ENCODE peak calls at places on chromosomes 4 and X, in eight cellular contexts. H, D, E, U, P, C, M and O are unnamed samples. For H3K4me1 and H3K9me3, the result is how much of the 10 kb centered on the place peaks cover.

GRCh38 chrX:12240491-12240890 is 102.2 kb downstream of the FRMPD4 start:
- DNase-seq in H (no peak), D (no peak), E (no peak), U (no peak), P (no peak), C (no peak), M (no peak), O (no peak)

GRCh38 chrX:117305168-117305766 is 811.3 kb downstream of the KLHL13 start:
- DNase-seq in H (no peak), D (no peak), E (no peak), U (no peak), P (no peak), C (no peak), M (no peak), O (no peak)

GRCh38 chr4:24824720-24825119 is 29.3 kb downstream of the SOD3 start:
- DNase-seq in H (no peak), D (no peak), E (no peak), U (peak), P (no peak), C (no peak), M (no peak), O (no peak)

GRCh38 chr4:125085-125820 is 952 bp downstream of the ZNF718 start:
- DNase-seq in H (peak), D (peak), E (no peak), U (peak), P (peak), C (peak), M (peak), O (peak)

GRCh38 chr4:1207157-1207470 is 34.7 kb upstream of the SPON2 start:
- DNase-seq in H (no peak), D (no peak), E (no peak), U (no peak), P (no peak), C (no peak), M (no peak), O (no peak)

GRCh38 chrX:9566150-9566621 is 101.3 kb downstream of the TBL1X start:
- DNase-seq in H (peak), D (no peak), E (peak), U (peak), P (peak), C (peak), M (peak), O (peak)

GRCh38 chr4:8346838-8347605 is 77.5 kb downstream of the HTRA3 start:
- DNase-seq in H (no peak), D (peak), E (no peak), U (no peak), P (no peak), C (no peak), M (no peak), O (no peak)

GRCh38 chrX:98371994-98372393 is 1488.3 kb downstream of the RPA4 start:
- DNase-seq in H (no peak), D (peak), E (no peak), U (no peak), P (no peak), C (no peak), M (no peak), O (no peak)

GRCh38 chrX:9997524-9997923 is 30.4 kb downstream of the CLDN34 start:
- DNase-seq in H (no peak), D (no peak), E (no peak), U (no peak), P (no peak), C (no peak), M (no peak), O (no peak)

GRCh38 chrX:46791927-46792825 is 33.3 kb upstream of the SLC9A7 start:
- DNase-seq in H (peak), D (peak), E (peak), U (peak), P (peak), C (no peak), M (peak), O (peak)

GRCh38 chrX:11472381-11472780 is 179.2 kb downstream of the AMELX start:
- DNase-seq in H (no peak), D (no peak), E (no peak), U (no peak), P (peak), C (no peak), M (no peak), O (no peak)

GRCh38 chrX:12891167-12891566 is 15.3 kb upstream of the TLR8 start:
- DNase-seq in H (no peak), D (no peak), E (no peak), U (no peak), P (no peak), C (peak), M (no peak), O (no peak)

GRCh38 chr4:133668061-133668851 is 519.2 kb downstream of the PCDH10 start:
- DNase-seq in H (no peak), D (peak), E (no peak), U (no peak), P (no peak), C (peak), M (no peak), O (no peak)

GRCh38 chr4:27484216-27484615 is 623.6 kb downstream of the STIM2 start:
- DNase-seq in H (no peak), D (no peak), E (no peak), U (no peak), P (no peak), C (no peak), M (no peak), O (no peak)

GRCh38 chrX:153820601-153821000 is 9.7 kb downstream of the PDZD4 start:
- DNase-seq in H (no peak), D (peak), E (no peak), U (no peak), P (no peak), C (peak), M (no peak), O (no peak)

GRCh38 chrX:107871136-107871535 is 45.5 kb downstream of the MID2 start:
- DNase-seq in H (no peak), D (no peak), E (no peak), U (no peak), P (no peak), C (no peak), M (no peak), O (no peak)

GRCh38 chr4:4492161-4492847 is 49.5 kb downstream of the STX18 start:
- DNase-seq in H (peak), D (no peak), E (no peak), U (no peak), P (peak), C (no peak), M (peak), O (peak)

GRCh38 chrX:71253253-71254091 is 468 bp downstream of the ZMYM3 start:
- DNase-seq in H (peak), D (peak), E (no peak), U (no peak), P (peak), C (peak), M (peak), O (peak)

GRCh38 chrX:153885208-153885787 is 675 bp downstream of the L1CAM start:
- DNase-seq in H (no peak), D (no peak), E (no peak), U (no peak), P (no peak), C (no peak), M (no peak), O (no peak)

GRCh38 chrX:150018931-150019331 is 80.6 kb upstream of the EOLA2 start:
- DNase-seq in H (peak), D (no peak), E (no peak), U (no peak), P (peak), C (no peak), M (peak), O (peak)

GRCh38 chr4:76197971-76198410 is 15.6 kb downstream of the SCARB2 start:
- DNase-seq in H (peak), D (no peak), E (no peak), U (peak), P (peak), C (no peak), M (no peak), O (peak)

GRCh38 chr4:139403457-139403856 is 50.5 kb upstream of the RAB33B start:
- DNase-seq in H (no peak), D (no peak), E (no peak), U (no peak), P (no peak), C (no peak), M (no peak), O (peak)

GRCh38 chr4:94577136-94577535 is 125.4 kb downstream of the PDLIM5 start:
- DNase-seq in H (peak), D (peak), E (no peak), U (no peak), P (peak), C (no peak), M (peak), O (peak)

GRCh38 chr4:152938237-152938969 is 2.3 kb downstream of the FHDC1 start:
- DNase-seq in H (no peak), D (peak), E (no peak), U (peak), P (no peak), C (no peak), M (no peak), O (peak)

GRCh38 chrX:96575011-96575410 is 109.6 kb upstream of the DIAPH2 start:
- DNase-seq in H (no peak), D (no peak), E (no peak), U (no peak), P (no peak), C (no peak), M (no peak), O (no peak)

GRCh38 chr4:73220815-73221214 is 37.8 kb downstream of the ANKRD17 start:
- DNase-seq in H (no peak), D (no peak), E (no peak), U (no peak), P (no peak), C (no peak), M (no peak), O (no peak)

GRCh38 chr4:73223258-73223651 is 35.3 kb downstream of the ANKRD17 start:
- DNase-seq in H (no peak), D (no peak), E (no peak), U (no peak), P (no peak), C (no peak), M (no peak), O (no peak)

GRCh38 chr4:73224886-73225285 is 33.7 kb downstream of the ANKRD17 start:
- DNase-seq in H (no peak), D (no peak), E (no peak), U (no peak), P (no peak), C (no peak), M (no peak), O (no peak)

GRCh38 chr4:73222466-73223257 is 35.9 kb downstream of the ANKRD17 start:
- DNase-seq in H (peak), D (peak), E (peak), U (peak), P (peak), C (peak), M (peak), O (peak)

GRCh38 chr4:73221734-73222133 is 36.9 kb downstream of the ANKRD17 start:
- DNase-seq in H (no peak), D (no peak), E (no peak), U (no peak), P (no peak), C (no peak), M (peak), O (peak)
- H3K9ac ChIP-seq in H (no peak), D (no peak), E (no peak), U (peak), P (peak), C (peak), M (peak), O (peak)

GRCh38 chr4:102335616-102336015 is 9.7 kb downstream of the SLC39A8 start:
- DNase-seq in H (no peak), D (no peak), E (no peak), U (no peak), P (no peak), C (no peak), M (no peak), O (no peak)

GRCh38 chr4:102334624-102335023 is 10.7 kb downstream of the SLC39A8 start:
- DNase-seq in H (no peak), D (no peak), E (no peak), U (no peak), P (no peak), C (no peak), M (peak), O (no peak)

GRCh38 chr4:102338405-102338804 is 6.9 kb downstream of the SLC39A8 start:
- DNase-seq in H (no peak), D (no peak), E (no peak), U (peak), P (no peak), C (no peak), M (no peak), O (no peak)

GRCh38 chr4:102339018-102339417 is 6.3 kb downstream of the SLC39A8 start:
- DNase-seq in H (no peak), D (no peak), E (no peak), U (peak), P (no peak), C (no peak), M (no peak), O (no peak)

DNA sequence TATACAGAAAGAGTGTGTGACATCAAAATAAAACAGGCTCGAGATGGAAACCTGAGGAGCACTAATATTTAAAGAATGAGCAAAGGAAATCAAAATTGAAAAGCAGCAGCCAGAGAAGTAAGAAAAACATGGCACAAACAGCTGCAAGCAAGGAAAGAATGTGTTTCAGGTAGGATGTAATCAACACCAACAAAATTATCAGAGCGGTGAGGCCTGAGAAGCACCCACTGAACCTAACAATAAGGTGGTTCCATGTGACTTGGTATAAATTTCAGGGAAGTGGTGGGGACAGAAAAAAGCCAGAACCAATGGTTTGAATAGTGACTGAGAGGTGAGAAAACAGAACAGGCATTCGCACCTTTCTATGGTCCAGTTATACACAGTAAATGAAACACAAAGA is 11.5 kb downstream of the SLC39A8 start:
- DNase-seq in H (no peak), D (no peak), E (no peak), U (no peak), P (no peak), C (no peak), M (no peak), O (no peak)
- H3K4me1 ChIP-seq in H (under half), D (under half), E (under half), U (under half), P (under half), C (under half), M (under half), O (under half)

GRCh38 chr4:175127314-175127713 is 209.2 kb downstream of the ADAM29 start:
- DNase-seq in H (peak), D (no peak), E (no peak), U (peak), P (peak), C (no peak), M (no peak), O (peak)
- H3K9me3 ChIP-seq in H (under half), D (under half), E (under half), U (under half), P (under half), C (under half), M (under half), O (under half)

GRCh38 chrX:23504895-23505294 is 162.4 kb upstream of the PRDX4 start:
- DNase-seq in H (peak), D (no peak), E (no peak), U (no peak), P (no peak), C (no peak), M (no peak), O (no peak)
- H3K9ac ChIP-seq in H (no peak), D (no peak), E (no peak), U (no peak), P (no peak), C (no peak), M (no peak), O (no peak)

GRCh38 chr4:87026795-87027495 is 92.1 kb downstream of the AFF1 start:
- DNase-seq in H (no peak), D (no peak), E (no peak), U (no peak), P (no peak), C (no peak), M (no peak), O (no peak)
- H3K4me1 ChIP-seq in H (under half), D (half or more), E (under half), U (under half), P (under half), C (under half), M (under half), O (half or more)

GRCh38 chr4:37646237-37646636 is 39.9 kb downstream of the RELL1 start:
- DNase-seq in H (no peak), D (no peak), E (no peak), U (no peak), P (no peak), C (no peak), M (no peak), O (no peak)
- H3K9me3 ChIP-seq in H (under half), D (under half), E (under half), U (under half), P (under half), C (under half), M (under half), O (under half)

DNA sequence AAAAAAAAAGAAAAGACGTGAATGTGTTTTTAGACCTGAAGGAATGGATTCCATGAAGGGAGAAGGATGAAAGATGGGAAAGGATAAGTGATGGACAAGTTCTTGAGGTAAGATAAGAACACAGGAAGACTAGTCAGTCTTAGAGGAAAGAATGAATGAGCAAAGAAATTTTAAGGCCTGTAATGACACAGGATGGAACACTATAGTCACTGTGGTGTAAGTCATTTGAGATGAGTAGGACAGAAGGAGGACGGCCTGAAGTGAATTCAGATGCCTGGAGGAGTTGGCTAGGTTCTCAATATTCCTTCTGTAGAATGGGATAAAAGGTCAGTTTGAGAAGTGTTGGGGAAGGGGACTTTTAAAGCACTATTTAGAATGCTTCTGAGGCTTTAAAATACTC is 3.8 kb downstream of the MSMO1 start:
- DNase-seq in H (no peak), D (no peak), E (no peak), U (no peak), P (no peak), C (no peak), M (peak), O (no peak)
- H3K9ac ChIP-seq in H (no peak), D (no peak), E (no peak), U (peak), P (no peak), C (peak), M (no peak), O (no peak)

GRCh38 chrX:66014084-66014483 is 25.8 kb downstream of the VSIG4 start:
- DNase-seq in H (no peak), D (no peak), E (no peak), U (no peak), P (no peak), C (no peak), M (no peak), O (no peak)
- H3K4me1 ChIP-seq in H (under half), D (under half), E (under half), U (under half), P (under half), C (half or more), M (under half), O (under half)

GRCh38 chrX:135629342-135629741 is 84.1 kb upstream of the CT45A1 start:
- DNase-seq in H (no peak), D (no peak), E (no peak), U (no peak), P (no peak), C (no peak), M (no peak), O (no peak)

GRCh38 chrX:135632353-135632752 is 81.1 kb upstream of the CT45A1 start:
- DNase-seq in H (no peak), D (no peak), E (no peak), U (no peak), P (no peak), C (no peak), M (no peak), O (peak)
- H3K9me3 ChIP-seq in H (under half), D (under half), E (under half), U (under half), P (under half), C (under half), M (under half), O (under half)

DNA sequence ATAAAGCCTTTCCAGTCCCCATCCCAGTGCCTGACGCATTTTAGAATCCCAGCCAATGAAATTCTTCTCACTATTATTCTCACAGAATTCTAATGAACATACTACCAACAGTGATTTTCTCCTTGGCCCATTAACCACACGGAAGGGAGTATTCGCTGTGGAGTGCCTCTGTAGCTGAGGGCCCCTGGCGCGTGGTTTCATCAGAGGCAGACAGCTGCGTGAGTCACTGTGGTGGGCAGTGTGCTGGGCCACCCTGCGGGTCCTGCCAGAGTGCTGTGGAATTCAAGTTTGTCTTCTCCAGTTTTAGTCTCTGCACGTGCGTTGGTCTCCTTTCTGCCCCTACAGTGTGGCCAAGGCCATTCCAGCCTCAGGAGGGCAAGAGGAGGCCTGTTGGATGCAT is 335.4 kb upstream of the FAT1 start:
- DNase-seq in H (no peak), D (no peak), E (no peak), U (no peak), P (no peak), C (no peak), M (no peak), O (no peak)
- H3K9ac ChIP-seq in H (no peak), D (no peak), E (no peak), U (no peak), P (no peak), C (no peak), M (no peak), O (no peak)